ENCODE peak calls at places on chromosomes 6 and 20, in six cellular contexts. One of them, this sample, is unnamed.

GRCh38 chr6:98871057-98871456 is 36.7 kb downstream of the POU3F2 start:
- DNase-seq in uterus: no peak
- DNase-seq in vagina: no peak
- DNase-seq in heart left ventricle: no peak
- DNase-seq in NB4: no peak
- DNase-seq in spleen: no peak
- DNase-seq in this sample: peak; percentile 5

GRCh38 chr20:53072923-53073579 is 100.9 kb downstream of the TSHZ2 start:
- DNase-seq in uterus: no peak
- DNase-seq in heart left ventricle: no peak
- DNase-seq in NB4: no peak
- DNase-seq in vagina: no peak
- DNase-seq in spleen: no peak
- DNase-seq in this sample: no peak

GRCh38 chr20:45911486-45912343 is at the start of gene PLTP:
- DNase-seq in heart left ventricle: peak; percentile 78
- DNase-seq in uterus: peak; percentile 83
- DNase-seq in vagina: no peak
- DNase-seq in NB4: peak; percentile 81
- DNase-seq in spleen: peak; percentile 87
- DNase-seq in this sample: peak; percentile 29

GRCh38 chr20:60469829-60470228 is 511.6 kb downstream of the CDH26 start:
- DNase-seq in NB4: no peak
- DNase-seq in vagina: peak; percentile 27
- DNase-seq in uterus: no peak
- DNase-seq in heart left ventricle: no peak
- DNase-seq in spleen: no peak
- DNase-seq in this sample: no peak

GRCh38 chr6:56359201-56359899 is 112.0 kb upstream of the COL21A1 start:
- DNase-seq in vagina: no peak
- DNase-seq in heart left ventricle: peak; percentile 60
- DNase-seq in spleen: no peak
- DNase-seq in NB4: peak; percentile 76
- DNase-seq in uterus: peak; percentile 64
- DNase-seq in this sample: peak; percentile 61

GRCh38 chr6:1659816-1660215 is 50.1 kb downstream of the FOXC1 start:
- DNase-seq in heart left ventricle: no peak
- DNase-seq in spleen: no peak
- DNase-seq in NB4: peak; percentile 42
- DNase-seq in uterus: no peak
- DNase-seq in vagina: no peak
- DNase-seq in this sample: no peak

GRCh38 chr6:116633685-116634084 is 17.4 kb downstream of the RSPH4A start:
- DNase-seq in NB4: peak; percentile 16
- DNase-seq in uterus: no peak
- DNase-seq in heart left ventricle: no peak
- DNase-seq in vagina: no peak
- DNase-seq in spleen: no peak
- DNase-seq in this sample: no peak

GRCh38 chr6:140446241-140446640 is 1071.8 kb upstream of the CITED2 start:
- DNase-seq in uterus: no peak
- DNase-seq in heart left ventricle: no peak
- DNase-seq in vagina: no peak
- DNase-seq in spleen: no peak
- DNase-seq in NB4: no peak
- DNase-seq in this sample: no peak

GRCh38 chr20:5402903-5403531 is 86.3 kb upstream of the PROKR2 start:
- DNase-seq in uterus: no peak
- DNase-seq in NB4: peak; percentile 45
- DNase-seq in heart left ventricle: no peak
- DNase-seq in spleen: no peak
- DNase-seq in vagina: no peak
- DNase-seq in this sample: no peak

GRCh38 chr20:10282930-10283556 is 64.4 kb downstream of the SNAP25 start:
- DNase-seq in spleen: no peak
- DNase-seq in vagina: no peak
- DNase-seq in NB4: no peak
- DNase-seq in uterus: no peak
- DNase-seq in heart left ventricle: no peak
- DNase-seq in this sample: no peak

GRCh38 chr6:150987371-150987828 is 121.9 kb downstream of the MTHFD1L start:
- DNase-seq in vagina: peak; percentile 62
- DNase-seq in NB4: no peak
- DNase-seq in uterus: no peak
- DNase-seq in heart left ventricle: no peak
- DNase-seq in spleen: no peak
- DNase-seq in this sample: no peak

GRCh38 chr6:39441301-39441700 is 118.8 kb upstream of the KCNK16 start:
- DNase-seq in uterus: no peak
- DNase-seq in spleen: no peak
- DNase-seq in NB4: no peak
- DNase-seq in vagina: peak; percentile 52
- DNase-seq in heart left ventricle: no peak
- DNase-seq in this sample: no peak

GRCh38 chr6:41799517-41799916 is 12.0 kb downstream of the TOMM6 start:
- DNase-seq in heart left ventricle: no peak
- DNase-seq in vagina: no peak
- DNase-seq in uterus: no peak
- DNase-seq in NB4: no peak
- DNase-seq in spleen: no peak
- DNase-seq in this sample: no peak

GRCh38 chr6:12560315-12560714 is 156.3 kb upstream of the PHACTR1 start:
- DNase-seq in spleen: no peak
- DNase-seq in vagina: no peak
- DNase-seq in NB4: no peak
- DNase-seq in uterus: no peak
- DNase-seq in heart left ventricle: no peak
- DNase-seq in this sample: no peak

GRCh38 chr6:44133003-44133931 is 5.9 kb downstream of the TMEM63B start:
- DNase-seq in vagina: no peak
- DNase-seq in NB4: peak; percentile 40
- DNase-seq in heart left ventricle: peak; percentile 48
- DNase-seq in uterus: peak; percentile 38
- DNase-seq in spleen: no peak
- DNase-seq in this sample: peak; percentile 52

GRCh38 chr6:5205877-5206840 is 54.6 kb downstream of the LYRM4 start:
- DNase-seq in uterus: peak; percentile 68
- DNase-seq in heart left ventricle: peak; percentile 76
- DNase-seq in NB4: peak; percentile 92
- DNase-seq in vagina: no peak
- DNase-seq in spleen: no peak
- DNase-seq in this sample: no peak

GRCh38 chr6:117168296-117169059 is 96.9 kb upstream of the VGLL2 start:
- DNase-seq in heart left ventricle: no peak
- DNase-seq in spleen: no peak
- DNase-seq in NB4: no peak
- DNase-seq in vagina: no peak
- DNase-seq in uterus: no peak
- DNase-seq in this sample: no peak

GRCh38 chr20:60765821-60766403 is 486.1 kb upstream of the CDH4 start:
- DNase-seq in heart left ventricle: no peak
- DNase-seq in spleen: no peak
- DNase-seq in vagina: peak; percentile 72
- DNase-seq in uterus: no peak
- DNase-seq in NB4: no peak
- DNase-seq in this sample: no peak

GRCh38 chr6:162962093-162962492 is 234.3 kb downstream of the PACRG start:
- DNase-seq in vagina: no peak
- DNase-seq in NB4: no peak
- DNase-seq in spleen: no peak
- DNase-seq in uterus: no peak
- DNase-seq in heart left ventricle: no peak
- DNase-seq in this sample: no peak

GRCh38 chr6:90088009-90088408 is 193.7 kb downstream of the GJA10 start:
- DNase-seq in spleen: no peak
- DNase-seq in NB4: peak; percentile 54
- DNase-seq in vagina: no peak
- DNase-seq in uterus: no peak
- DNase-seq in heart left ventricle: no peak
- DNase-seq in this sample: no peak

GRCh38 chr20:15814903-15815302 is 758.3 kb downstream of the KIF16B start:
- DNase-seq in spleen: no peak
- DNase-seq in uterus: no peak
- DNase-seq in NB4: no peak
- DNase-seq in heart left ventricle: no peak
- DNase-seq in vagina: no peak
- DNase-seq in this sample: no peak

GRCh38 chr6:169173532-169174268 is 79.9 kb downstream of the THBS2 start:
- DNase-seq in vagina: peak; percentile 83
- DNase-seq in uterus: no peak
- DNase-seq in heart left ventricle: no peak
- DNase-seq in NB4: no peak
- DNase-seq in spleen: no peak
- DNase-seq in this sample: no peak

GRCh38 chr6:3122823-3123182 is 4.3 kb downstream of the BPHL start:
- DNase-seq in vagina: no peak
- DNase-seq in heart left ventricle: no peak
- DNase-seq in NB4: no peak
- DNase-seq in uterus: no peak
- DNase-seq in spleen: peak; percentile 46
- DNase-seq in this sample: no peak

GRCh38 chr6:3119040-3119723 is 671 bp downstream of the BPHL start:
- DNase-seq in uterus: no peak
- DNase-seq in vagina: no peak
- DNase-seq in heart left ventricle: no peak
- DNase-seq in spleen: no peak
- DNase-seq in NB4: no peak
- DNase-seq in this sample: no peak

GRCh38 chr6:3117912-3118352 is 579 bp upstream of the BPHL start:
- DNase-seq in heart left ventricle: no peak
- DNase-seq in uterus: no peak
- DNase-seq in vagina: no peak
- DNase-seq in NB4: no peak
- DNase-seq in spleen: no peak
- DNase-seq in this sample: no peak

GRCh38 chr6:3118353-3119039 is at the start of gene BPHL:
- DNase-seq in NB4: peak; percentile 93
- DNase-seq in spleen: peak; percentile 100
- DNase-seq in heart left ventricle: peak; percentile 99
- DNase-seq in uterus: peak; percentile 98
- DNase-seq in vagina: peak; percentile 95
- DNase-seq in this sample: peak; percentile 96

DNA sequence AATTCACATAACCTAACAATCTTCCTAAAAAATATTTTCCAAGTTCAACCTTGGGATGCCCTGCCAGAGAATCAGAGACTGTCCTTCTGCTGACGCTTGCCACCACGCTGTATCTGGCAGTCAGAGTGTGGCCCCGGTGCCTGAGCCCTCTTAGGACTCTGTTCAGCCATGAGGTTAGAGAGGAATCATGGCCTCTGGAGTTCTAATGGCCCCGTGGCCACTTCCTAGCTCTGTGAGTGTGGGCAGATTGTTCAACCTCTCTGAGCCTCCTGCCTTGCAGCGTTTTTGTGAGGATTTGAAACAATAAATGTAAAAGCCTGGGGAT is 2.2 kb downstream of the BPHL start:
- DNase-seq in heart left ventricle: no peak
- DNase-seq in NB4: no peak
- DNase-seq in uterus: no peak
- DNase-seq in vagina: no peak
- DNase-seq in spleen: no peak
- DNase-seq in this sample: no peak
- TF ChIP-seq CTCF in heart left ventricle: no peak
- TF ChIP-seq CTCF in NB4: no peak
- TF ChIP-seq CTCF in uterus: no peak
- TF ChIP-seq CTCF in vagina: no peak
- TF ChIP-seq CTCF in spleen: no peak
- TF ChIP-seq CTCF in this sample: no peak

DNA sequence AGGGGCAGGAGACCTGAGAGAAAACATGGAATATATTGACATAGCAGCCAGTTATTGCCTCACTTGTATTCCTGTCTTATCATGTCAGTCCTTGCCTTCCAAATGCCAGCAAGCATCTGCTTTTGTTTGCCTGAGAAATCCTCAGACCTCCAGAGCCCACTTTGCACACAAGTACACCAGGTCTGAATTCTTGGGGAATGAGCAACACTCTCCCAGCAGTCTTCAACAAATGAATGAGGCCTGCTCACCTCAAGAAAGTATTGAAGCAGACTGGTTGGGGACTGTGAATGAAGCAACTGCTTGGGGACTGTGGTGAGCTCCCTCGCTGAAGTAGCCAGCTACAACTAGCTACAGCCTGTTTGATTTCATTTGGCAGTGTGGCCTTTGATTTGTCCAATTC is 172.8 kb upstream of the SPTLC3 start:
- DNase-seq in heart left ventricle: no peak
- DNase-seq in spleen: no peak
- DNase-seq in uterus: no peak
- DNase-seq in NB4: no peak
- DNase-seq in vagina: no peak
- DNase-seq in this sample: no peak
- TF ChIP-seq POLR2A in heart left ventricle: no peak
- TF ChIP-seq POLR2A in spleen: no peak
- TF ChIP-seq POLR2A in uterus: no peak
- TF ChIP-seq POLR2A in NB4: no peak
- TF ChIP-seq POLR2A in vagina: no peak
- TF ChIP-seq POLR2A in this sample: no peak

GRCh38 chr20:62352402-62353288 is 14.5 kb downstream of the LAMA5 start:
- DNase-seq in uterus: peak; percentile 72
- DNase-seq in NB4: no peak
- DNase-seq in heart left ventricle: peak; percentile 89
- DNase-seq in vagina: no peak
- DNase-seq in spleen: no peak
- DNase-seq in this sample: peak; percentile 93
- TF ChIP-seq CTCF in uterus: peak; percentile 15
- TF ChIP-seq CTCF in NB4: no peak
- TF ChIP-seq CTCF in heart left ventricle: peak; percentile 41
- TF ChIP-seq CTCF in vagina: no peak
- TF ChIP-seq CTCF in spleen: no peak
- TF ChIP-seq CTCF in this sample: peak; percentile 46

DNA sequence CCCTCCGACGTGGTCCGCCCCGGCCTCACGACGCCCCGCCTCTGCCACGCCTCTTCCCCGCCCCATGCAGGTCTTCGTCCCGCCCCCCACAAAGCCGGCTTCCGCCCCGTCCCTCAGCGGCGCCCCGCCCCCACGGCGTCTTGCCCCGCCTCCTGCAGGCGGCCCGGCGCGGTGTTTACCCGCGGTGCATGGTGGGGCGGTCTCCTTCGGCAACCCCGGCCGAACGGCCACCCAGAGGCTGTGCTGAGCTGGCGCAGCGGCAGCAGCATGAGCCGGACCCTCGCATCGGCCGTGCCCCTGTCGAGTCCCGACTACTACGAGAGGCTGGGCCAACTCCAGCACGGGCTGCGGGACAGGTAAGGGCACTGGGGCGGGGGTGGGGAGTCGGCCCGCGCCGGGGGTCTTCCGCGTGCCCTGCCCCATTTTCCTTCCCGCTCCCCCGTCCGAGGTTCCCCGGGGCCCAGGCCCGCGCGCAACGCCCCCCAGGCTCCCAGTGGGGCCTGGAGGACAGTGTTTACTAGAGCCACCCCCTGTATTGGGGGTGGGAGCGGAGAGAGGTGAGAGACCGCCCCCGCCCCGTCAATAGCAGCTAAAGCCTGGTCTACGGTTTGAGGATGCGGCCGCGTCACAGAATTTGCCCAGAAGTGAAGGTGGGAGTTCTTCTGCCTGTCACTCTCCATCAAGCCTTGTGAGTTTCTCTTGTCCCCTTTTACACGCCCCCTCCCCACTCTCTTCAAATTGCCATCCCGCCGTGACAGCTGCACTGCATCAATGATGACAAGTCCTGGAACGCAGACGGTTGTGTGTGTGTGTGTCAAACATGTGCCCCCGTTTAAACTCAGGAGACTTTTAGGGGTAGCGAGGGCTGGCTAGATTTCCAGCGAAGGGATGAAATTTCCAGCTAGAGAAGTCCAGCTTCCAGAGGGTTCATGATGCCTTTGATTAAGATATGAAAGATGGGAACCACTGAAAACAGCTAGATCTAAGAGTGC is at the start of gene KIZ:
- DNase-seq in spleen: peak; percentile 100
- DNase-seq in uterus: peak; percentile 98
- DNase-seq in NB4: peak; percentile 97
- DNase-seq in vagina: peak; percentile 93
- DNase-seq in heart left ventricle: peak; percentile 97
- DNase-seq in this sample: peak; percentile 96
- TF ChIP-seq POLR2A in spleen: peak; percentile 55
- TF ChIP-seq POLR2A in uterus: peak; percentile 92
- TF ChIP-seq POLR2A in NB4: peak; percentile 92
- TF ChIP-seq POLR2A in vagina: no peak
- TF ChIP-seq POLR2A in heart left ventricle: peak; percentile 92
- TF ChIP-seq POLR2A in this sample: peak; percentile 77

This sample was measured in prostate gland.